ENCODE peak calls at places on chromosome 14, in seven cellular contexts. M is psoas muscle, A is astrocyte of the cerebellum, W is HepG2, B is fibroblast of the aortic adventitia, L is left lung, Y is sigmoid colon. R is an unnamed sample.

GRCh38 chr14:102527255-102528232 is 18.0 kb upstream of the ANKRD9 start:
- DNase-seq in M (no peak), A (no peak), W (no peak), B (no peak), L (peak), Y (no peak), R (no peak)

GRCh38 chr14:49865431-49865859 is 12.9 kb upstream of the NEMF start:
- DNase-seq in M (peak), A (peak), W (peak), B (peak), L (peak), Y (peak), R (no peak)

GRCh38 chr14:59303216-59303615 is 114.7 kb downstream of the DAAM1 start:
- DNase-seq in M (no peak), A (peak), W (no peak), B (peak), L (no peak), Y (no peak), R (no peak)

GRCh38 chr14:34208532-34208931 is 253.5 kb downstream of the SPTSSA start:
- DNase-seq in M (no peak), A (no peak), W (no peak), B (no peak), L (no peak), Y (no peak), R (no peak)

GRCh38 chr14:98940693-98941437 is 331.1 kb downstream of the BCL11B start:
- DNase-seq in M (no peak), A (no peak), W (no peak), B (no peak), L (no peak), Y (peak), R (no peak)

GRCh38 chr14:91100086-91100485 is 13.8 kb upstream of the DGLUCY start:
- DNase-seq in M (no peak), A (no peak), W (no peak), B (no peak), L (no peak), Y (no peak), R (no peak)

GRCh38 chr14:24887623-24888304 is 162.2 kb downstream of the STXBP6 start:
- DNase-seq in M (no peak), A (peak), W (no peak), B (no peak), L (no peak), Y (no peak), R (no peak)

GRCh38 chr14:82359201-82359600 is 825.5 kb upstream of the SEL1L start:
- DNase-seq in M (no peak), A (no peak), W (no peak), B (no peak), L (no peak), Y (no peak), R (no peak)

GRCh38 chr14:96584907-96585671 is 82.9 kb downstream of the PAPOLA start:
- DNase-seq in M (no peak), A (no peak), W (no peak), B (no peak), L (no peak), Y (no peak), R (no peak)

GRCh38 chr14:21771671-21772070 is 98.1 kb upstream of the OR4E1 start:
- DNase-seq in M (no peak), A (no peak), W (no peak), B (no peak), L (no peak), Y (no peak), R (no peak)

GRCh38 chr14:101600891-101601602 is 39.8 kb downstream of the DIO3 start:
- DNase-seq in M (no peak), A (no peak), W (no peak), B (no peak), L (peak), Y (no peak), R (no peak)

GRCh38 chr14:54652188-54652889 is 85.4 kb downstream of the SAMD4A start:
- DNase-seq in M (peak), A (peak), W (peak), B (peak), L (peak), Y (peak), R (peak)

GRCh38 chr14:63922696-63923421 is 70.1 kb downstream of the SYNE2 start:
- DNase-seq in M (no peak), A (no peak), W (peak), B (peak), L (no peak), Y (no peak), R (peak)

GRCh38 chr14:69483765-69484443 is 624 bp upstream of the PLEKHD1 start:
- DNase-seq in M (peak), A (no peak), W (no peak), B (peak), L (peak), Y (no peak), R (no peak)

GRCh38 chr14:45201908-45202307 is 51.1 kb downstream of the MIS18BP1 start:
- DNase-seq in M (no peak), A (no peak), W (peak), B (no peak), L (no peak), Y (no peak), R (no peak)

GRCh38 chr14:29037428-29037827 is 270.8 kb downstream of the FOXG1 start:
- DNase-seq in M (no peak), A (no peak), W (no peak), B (no peak), L (no peak), Y (no peak), R (no peak)

GRCh38 chr14:24398298-24398942 is 383 bp upstream of the NYNRIN start:
- DNase-seq in M (no peak), A (no peak), W (no peak), B (no peak), L (no peak), Y (peak), R (no peak)

GRCh38 chr14:30790827-30791226 is 83.5 kb upstream of the COCH start:
- DNase-seq in M (no peak), A (no peak), W (no peak), B (no peak), L (no peak), Y (no peak), R (no peak)

GRCh38 chr14:95697764-95698163 is 11.5 kb downstream of the TCL1B start:
- DNase-seq in M (no peak), A (no peak), W (no peak), B (no peak), L (no peak), Y (no peak), R (no peak)

GRCh38 chr14:95253039-95253620 is 66.6 kb downstream of the CLMN start:
- DNase-seq in M (no peak), A (no peak), W (no peak), B (no peak), L (no peak), Y (no peak), R (no peak)

GRCh38 chr14:51488569-51489220 is 163.0 kb upstream of the FRMD6 start:
- DNase-seq in M (no peak), A (no peak), W (no peak), B (peak), L (no peak), Y (no peak), R (no peak)

GRCh38 chr14:95471526-95472304 is 44.7 kb downstream of the SYNE3 start:
- DNase-seq in M (no peak), A (no peak), W (no peak), B (peak), L (peak), Y (no peak), R (no peak)

GRCh38 chr14:93073833-93074769 is 41.6 kb downstream of the ITPK1 start:
- DNase-seq in M (no peak), A (no peak), W (peak), B (peak), L (peak), Y (no peak), R (no peak)

GRCh38 chr14:51547260-51547659 is 104.5 kb upstream of the FRMD6 start:
- DNase-seq in M (no peak), A (peak), W (no peak), B (peak), L (no peak), Y (peak), R (peak)

GRCh38 chr14:32028599-32028998 is 48.5 kb upstream of the ARHGAP5 start:
- DNase-seq in M (no peak), A (no peak), W (no peak), B (peak), L (no peak), Y (no peak), R (no peak)

GRCh38 chr14:94115068-94115591 is 4.6 kb downstream of the IFI27 start:
- DNase-seq in M (no peak), A (no peak), W (no peak), B (peak), L (no peak), Y (peak), R (no peak)

GRCh38 chr14:101965145-101965531 is 765 bp downstream of the DYNC1H1 start:
- DNase-seq in M (peak), A (peak), W (peak), B (peak), L (peak), Y (peak), R (peak)

GRCh38 chr14:77554207-77554606 is 55.6 kb upstream of the ISM2 start:
- DNase-seq in M (no peak), A (no peak), W (no peak), B (no peak), L (no peak), Y (no peak), R (no peak)

GRCh38 chr14:91350813-91351507 is 66.7 kb downstream of the CCDC88C start:
- DNase-seq in M (no peak), A (no peak), W (no peak), B (no peak), L (no peak), Y (no peak), R (no peak)

GRCh38 chr14:104966261-104967143 is 11.7 kb downstream of the AHNAK2 start:
- DNase-seq in M (peak), A (no peak), W (no peak), B (no peak), L (peak), Y (no peak), R (no peak)

GRCh38 chr14:101563352-101563653 is 2.0 kb downstream of the DIO3 start:
- DNase-seq in M (no peak), A (no peak), W (no peak), B (no peak), L (no peak), Y (no peak), R (no peak)

GRCh38 chr14:92481386-92481785 is 32.2 kb upstream of the RIN3 start:
- DNase-seq in M (no peak), A (peak), W (no peak), B (peak), L (no peak), Y (no peak), R (peak)

GRCh38 chr14:101508948-101509729 is 52.2 kb upstream of the DIO3 start:
- DNase-seq in M (peak), A (no peak), W (no peak), B (no peak), L (peak), Y (peak), R (no peak)

GRCh38 chr14:85273099-85273677 is 256.8 kb upstream of the FLRT2 start:
- DNase-seq in M (no peak), A (no peak), W (no peak), B (peak), L (no peak), Y (no peak), R (no peak)

GRCh38 chr14:106635569-106635968 is 1109.2 kb downstream of the TMEM121 start:
- DNase-seq in M (no peak), A (no peak), W (no peak), B (no peak), L (no peak), Y (no peak), R (no peak)

GRCh38 chr14:65238456-65238855 is 136.1 kb upstream of the MAX start:
- DNase-seq in M (no peak), A (peak), W (peak), B (peak), L (no peak), Y (no peak), R (no peak)

GRCh38 chr14:21025374-21026151 is 702 bp upstream of the NDRG2 start:
- DNase-seq in M (peak), A (no peak), W (no peak), B (no peak), L (no peak), Y (peak), R (no peak)

DNA sequence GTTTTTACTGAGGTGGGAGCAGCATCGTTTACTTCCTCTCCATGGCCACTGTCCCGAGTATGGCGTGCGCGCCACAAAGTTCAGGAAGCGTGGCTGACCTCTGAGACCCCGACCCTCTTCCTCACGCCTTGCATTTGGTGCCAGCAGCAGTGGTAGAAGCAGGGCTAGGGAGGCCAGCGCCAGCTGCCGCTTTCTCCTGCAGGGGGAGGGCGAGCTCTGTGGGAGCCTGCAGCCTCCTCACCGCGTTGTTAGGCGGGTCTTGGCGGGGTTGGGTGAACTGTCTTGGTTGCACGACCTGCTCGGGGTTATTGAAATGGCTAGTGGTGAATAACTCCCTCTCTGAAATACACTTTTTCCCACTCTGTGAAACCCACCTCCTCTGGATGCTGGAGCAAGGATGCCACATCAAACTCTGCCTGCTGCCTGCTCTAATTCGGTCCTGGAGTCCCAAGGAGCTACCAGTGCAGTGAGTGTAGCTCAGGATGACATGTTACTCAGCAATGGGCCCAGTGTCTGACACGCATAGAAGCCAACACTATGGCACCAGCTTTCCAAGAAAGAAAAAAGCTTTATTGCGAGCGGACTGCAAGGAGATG is 22.3 kb upstream of the TDRD9 start:
- DNase-seq in M (no peak), A (no peak), W (no peak), B (no peak), L (no peak), Y (no peak), R (no peak)
- TF ChIP-seq CTCF in M (no peak), A (peak), W (peak), B (peak), L (no peak), Y (no peak), R (no peak)

DNA sequence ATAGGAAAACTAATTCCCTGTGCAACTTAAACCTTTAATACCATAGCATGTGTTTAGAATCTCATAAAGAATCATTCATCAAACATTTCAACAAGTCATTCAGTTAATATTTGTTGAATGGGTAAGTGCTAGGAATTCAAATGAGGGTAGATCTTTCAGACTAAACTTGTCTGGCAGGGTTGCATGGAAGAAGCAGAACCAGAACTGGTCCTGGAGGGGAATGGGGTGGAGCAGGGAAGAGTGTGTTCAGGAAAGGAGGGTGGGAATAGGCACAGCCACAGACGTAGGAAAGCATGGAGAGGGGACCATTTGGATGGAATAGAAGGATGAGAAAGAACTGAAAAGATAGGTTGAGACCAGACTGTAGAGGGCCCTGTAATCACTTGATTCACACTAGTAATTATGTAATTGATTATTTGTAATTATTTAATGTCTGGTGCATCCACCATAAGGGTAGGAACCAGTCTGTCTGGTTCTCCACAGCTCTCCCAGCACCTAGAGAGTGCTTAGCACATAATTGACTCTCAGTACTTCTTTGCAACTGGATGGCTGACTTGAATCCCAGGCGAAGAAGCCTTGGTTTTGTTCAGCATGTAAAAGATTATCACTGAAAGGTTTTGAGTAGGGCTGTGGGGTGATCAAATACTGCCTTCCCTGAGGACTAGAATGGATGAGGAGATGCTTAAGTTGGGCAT is 3.0 kb upstream of the MAP3K9 start:
- DNase-seq in M (no peak), A (no peak), W (no peak), B (no peak), L (no peak), Y (no peak), R (no peak)
- H3K4me3 ChIP-seq in M (no peak), A (no peak), W (peak), B (no peak), L (no peak), Y (no peak), R (no peak)

GRCh38 chr14:103679351-103679750 is 35.9 kb downstream of the XRCC3 start:
- DNase-seq in M (peak), A (no peak), W (peak), B (no peak), L (no peak), Y (no peak), R (no peak)
- TF ChIP-seq CTCF in M (peak), A (peak), W (peak), B (peak), L (peak), Y (no peak), R (peak)

DNA sequence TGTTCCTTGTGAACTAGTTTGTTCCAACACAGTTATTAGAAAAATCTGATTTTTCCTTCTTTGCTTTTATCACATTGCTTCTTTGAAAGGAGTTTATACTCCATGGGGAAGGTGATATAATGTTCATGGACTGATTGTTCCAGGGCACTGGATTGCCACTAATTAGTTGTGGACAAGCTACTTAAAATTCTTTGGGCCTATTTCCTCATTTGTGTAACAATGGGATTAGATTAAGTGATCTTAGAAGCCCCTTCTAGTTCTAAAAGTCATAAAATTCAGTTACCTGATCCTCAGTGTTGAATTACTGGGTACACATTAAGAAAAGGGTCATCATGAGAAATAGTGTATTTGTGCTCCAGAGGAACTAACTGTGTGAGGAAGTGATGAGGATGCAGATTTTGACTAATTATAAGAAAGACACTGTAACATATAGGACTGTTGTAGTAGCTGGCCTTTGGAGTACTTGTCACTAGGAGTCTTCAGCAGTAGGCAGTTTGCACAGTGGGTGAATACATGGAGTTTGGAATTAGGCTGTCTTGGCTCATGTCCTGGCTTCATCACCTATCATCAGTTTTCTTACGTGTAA is 82.2 kb downstream of the MIA2 start:
- DNase-seq in M (no peak), A (no peak), W (no peak), B (no peak), L (no peak), Y (no peak), R (no peak)
- H3K4me3 ChIP-seq in M (no peak), A (no peak), W (no peak), B (no peak), L (no peak), Y (no peak), R (no peak)

GRCh38 chr14:61196792-61197191 is 84.3 kb downstream of the TMEM30B start:
- DNase-seq in M (no peak), A (no peak), W (peak), B (no peak), L (no peak), Y (no peak), R (no peak)
- TF ChIP-seq CTCF in M (peak), A (no peak), W (peak), B (peak), L (no peak), Y (no peak), R (no peak)

DNA sequence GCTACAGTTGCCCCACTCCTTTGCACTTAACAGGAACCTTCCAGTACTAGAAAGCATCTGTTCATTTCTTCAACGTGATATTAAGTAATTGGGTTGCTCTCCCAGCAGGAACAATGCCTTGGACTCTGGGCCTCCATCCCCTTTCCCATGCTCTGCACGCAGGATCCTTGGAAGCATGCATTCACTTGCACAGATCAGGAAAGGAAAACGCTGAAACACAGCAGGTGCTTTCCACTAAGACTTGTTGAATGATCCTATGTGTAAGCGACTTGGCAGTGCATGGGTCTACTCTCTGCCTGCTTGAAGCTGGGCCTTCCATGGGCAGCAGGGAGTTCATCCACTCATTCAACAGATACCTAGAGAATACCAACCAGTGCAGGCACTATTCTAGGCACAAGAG is 2.3 kb downstream of the LTBP2 start:
- DNase-seq in M (no peak), A (no peak), W (no peak), B (peak), L (no peak), Y (no peak), R (no peak)
- H3K4me3 ChIP-seq in M (peak), A (peak), W (no peak), B (peak), L (peak), Y (peak), R (peak)